ENCODE peak calls at places on chromosomes 4 and X, in five cellular contexts. K is NCI-H774, X is A172, Y is NCI-H1105, R is anterior cingulate cortex. B is an unnamed sample.

GRCh38 chr4:175705407-175705806 is 106.7 kb downstream of the GPM6A start:
- DNase-seq in Y (peak), X (no peak), K (no peak), R (peak), B (peak)

GRCh38 chr4:83851261-83852084 is 315.6 kb downstream of the GPAT3 start:
- DNase-seq in X (peak), K (no peak), Y (no peak), R (no peak), B (no peak)

GRCh38 chrX:120021927-120022326 is 55.6 kb downstream of the RHOXF2B start:
- DNase-seq in R (no peak), X (no peak), Y (no peak), K (no peak), B (no peak)

GRCh38 chrX:153600032-153600373 is 1.1 kb upstream of the CCNQ start:
- DNase-seq in X (peak), Y (no peak), K (no peak), R (no peak), B (no peak)

GRCh38 chr4:21304061-21304541 is 603.8 kb downstream of the PACRGL start:
- DNase-seq in K (peak), R (no peak), X (no peak), Y (no peak), B (no peak)

GRCh38 chr4:140602714-140603113 is 34.0 kb upstream of the UCP1 start:
- DNase-seq in Y (no peak), X (no peak), R (no peak), K (no peak), B (no peak)

GRCh38 chrX:110684653-110685052 is 111.0 kb downstream of the CHRDL1 start:
- DNase-seq in X (no peak), K (no peak), R (no peak), Y (no peak), B (no peak)

GRCh38 chr4:31613946-31614623 is 893.9 kb downstream of the PCDH7 start:
- DNase-seq in Y (no peak), R (no peak), X (peak), K (no peak), B (peak)

GRCh38 chr4:127781303-127782024 is 658 bp upstream of the HSPA4L start:
- DNase-seq in K (no peak), R (no peak), X (peak), Y (no peak), B (no peak)

GRCh38 chr4:61828960-61829359 is 628.8 kb downstream of the ADGRL3 start:
- DNase-seq in X (no peak), R (no peak), K (no peak), Y (peak), B (peak)

GRCh38 chr4:10346023-10346422 is 111.2 kb downstream of the ZNF518B start:
- DNase-seq in Y (no peak), K (no peak), X (no peak), R (no peak), B (no peak)

GRCh38 chr4:38050560-38051350 is 90.6 kb downstream of the PTTG2 start:
- DNase-seq in X (no peak), R (no peak), Y (no peak), K (no peak), B (no peak)

GRCh38 chrX:100673397-100673953 is 29.5 kb downstream of the SRPX2 start:
- DNase-seq in X (peak), R (no peak), K (no peak), Y (no peak), B (no peak)

GRCh38 chr4:148800943-148801342 is 358.7 kb upstream of the NR3C2 start:
- DNase-seq in R (no peak), Y (no peak), K (no peak), X (no peak), B (no peak)

GRCh38 chr4:86963697-86964096 is 28.9 kb downstream of the AFF1 start:
- DNase-seq in Y (no peak), R (no peak), K (no peak), X (peak), B (no peak)

GRCh38 chr4:75723117-75723801 is 1.1 kb upstream of the USO1 start:
- DNase-seq in K (no peak), X (no peak), R (no peak), Y (no peak), B (no peak)

GRCh38 chr4:79862842-79863241 is 210.2 kb downstream of the ANTXR2 start:
- DNase-seq in Y (no peak), X (no peak), K (no peak), R (no peak), B (peak)

GRCh38 chr4:122584517-122584916 is 36.3 kb downstream of the IL21 start:
- DNase-seq in X (peak), R (no peak), K (no peak), Y (no peak), B (no peak)

GRCh38 chr4:40969499-40969898 is 219.7 kb downstream of the NSUN7 start:
- DNase-seq in X (no peak), K (no peak), Y (no peak), R (no peak), B (no peak)

GRCh38 chr4:15118281-15118680 is 116.0 kb downstream of the CPEB2 start:
- DNase-seq in R (no peak), K (no peak), X (no peak), Y (no peak), B (no peak)

GRCh38 chr4:6216588-6216987 is 16.2 kb upstream of the JAKMIP1 start:
- DNase-seq in R (no peak), X (no peak), Y (no peak), K (no peak), B (no peak)

B was measured in NCI-H524 treated with DMSO at 0.1 percent for 48 hours.